ENCODE peak calls at places on chromosomes 1 and 21, in five cellular contexts. One of them, this sample, is unnamed.

GRCh38 chr1:91884459-91885290 is 1.3 kb downstream of the TGFBR3 start:
- DNase-seq in EH: peak; percentile 36
- DNase-seq in astrocyte of the cerebellum: no peak
- DNase-seq in stimulated activated CD4-positive, alpha-beta T cell treated with anti-CD3 and anti-CD28 coated beads, Interleukin-2, amount 100 ng/mL, for 48 hours: peak; percentile 47
- DNase-seq in endothelial cell: peak; percentile 34
- DNase-seq in this sample: no peak

GRCh38 chr21:44758141-44758561 is 43.5 kb downstream of the UBE2G2 start:
- DNase-seq in EH: no peak
- DNase-seq in astrocyte of the cerebellum: no peak
- DNase-seq in stimulated activated CD4-positive, alpha-beta T cell treated with anti-CD3 and anti-CD28 coated beads, Interleukin-2, amount 100 ng/mL, for 48 hours: no peak
- DNase-seq in endothelial cell: no peak
- DNase-seq in this sample: no peak

GRCh38 chr1:105626276-105626987 is 1430.0 kb upstream of the PRMT6 start:
- DNase-seq in EH: no peak
- DNase-seq in astrocyte of the cerebellum: no peak
- DNase-seq in stimulated activated CD4-positive, alpha-beta T cell treated with anti-CD3 and anti-CD28 coated beads, Interleukin-2, amount 100 ng/mL, for 48 hours: no peak
- DNase-seq in endothelial cell: no peak
- DNase-seq in this sample: no peak

GRCh38 chr1:106080608-106081325 is 975.7 kb upstream of the PRMT6 start:
- DNase-seq in EH: no peak
- DNase-seq in astrocyte of the cerebellum: no peak
- DNase-seq in stimulated activated CD4-positive, alpha-beta T cell treated with anti-CD3 and anti-CD28 coated beads, Interleukin-2, amount 100 ng/mL, for 48 hours: no peak
- DNase-seq in endothelial cell: peak; percentile 52
- DNase-seq in this sample: no peak

GRCh38 chr1:167093863-167094516 is at the start of gene STYXL2:
- DNase-seq in EH: no peak
- DNase-seq in astrocyte of the cerebellum: no peak
- DNase-seq in stimulated activated CD4-positive, alpha-beta T cell treated with anti-CD3 and anti-CD28 coated beads, Interleukin-2, amount 100 ng/mL, for 48 hours: no peak
- DNase-seq in endothelial cell: no peak
- DNase-seq in this sample: no peak

GRCh38 chr1:6603424-6603850 is 768 bp upstream of the KLHL21 start:
- DNase-seq in EH: peak; percentile 81
- DNase-seq in astrocyte of the cerebellum: peak; percentile 62
- DNase-seq in stimulated activated CD4-positive, alpha-beta T cell treated with anti-CD3 and anti-CD28 coated beads, Interleukin-2, amount 100 ng/mL, for 48 hours: no peak
- DNase-seq in endothelial cell: peak; percentile 54
- DNase-seq in this sample: peak; percentile 57

GRCh38 chr21:26966360-26966977 is 419 bp downstream of the ADAMTS5 start:
- DNase-seq in EH: peak; percentile 25
- DNase-seq in astrocyte of the cerebellum: no peak
- DNase-seq in stimulated activated CD4-positive, alpha-beta T cell treated with anti-CD3 and anti-CD28 coated beads, Interleukin-2, amount 100 ng/mL, for 48 hours: no peak
- DNase-seq in endothelial cell: no peak
- DNase-seq in this sample: no peak

GRCh38 chr1:179252606-179253005 is 23.1 kb upstream of the ABL2 start:
- DNase-seq in EH: no peak
- DNase-seq in astrocyte of the cerebellum: no peak
- DNase-seq in stimulated activated CD4-positive, alpha-beta T cell treated with anti-CD3 and anti-CD28 coated beads, Interleukin-2, amount 100 ng/mL, for 48 hours: no peak
- DNase-seq in endothelial cell: no peak
- DNase-seq in this sample: no peak

GRCh38 chr1:32181065-32181464 is 1.6 kb downstream of the TXLNA start:
- DNase-seq in EH: no peak
- DNase-seq in astrocyte of the cerebellum: no peak
- DNase-seq in stimulated activated CD4-positive, alpha-beta T cell treated with anti-CD3 and anti-CD28 coated beads, Interleukin-2, amount 100 ng/mL, for 48 hours: no peak
- DNase-seq in endothelial cell: no peak
- DNase-seq in this sample: no peak

GRCh38 chr1:228510101-228510850 is 23.1 kb downstream of the RNF187 start:
- DNase-seq in EH: no peak
- DNase-seq in astrocyte of the cerebellum: no peak
- DNase-seq in stimulated activated CD4-positive, alpha-beta T cell treated with anti-CD3 and anti-CD28 coated beads, Interleukin-2, amount 100 ng/mL, for 48 hours: no peak
- DNase-seq in endothelial cell: no peak
- DNase-seq in this sample: no peak

GRCh38 chr1:12149791-12150175 is 17.0 kb upstream of the TNFRSF1B start:
- DNase-seq in EH: no peak
- DNase-seq in astrocyte of the cerebellum: no peak
- DNase-seq in stimulated activated CD4-positive, alpha-beta T cell treated with anti-CD3 and anti-CD28 coated beads, Interleukin-2, amount 100 ng/mL, for 48 hours: no peak
- DNase-seq in endothelial cell: no peak
- DNase-seq in this sample: no peak

GRCh38 chr1:159509440-159510222 is 26.2 kb downstream of the OR10J5 start:
- DNase-seq in EH: no peak
- DNase-seq in astrocyte of the cerebellum: no peak
- DNase-seq in stimulated activated CD4-positive, alpha-beta T cell treated with anti-CD3 and anti-CD28 coated beads, Interleukin-2, amount 100 ng/mL, for 48 hours: no peak
- DNase-seq in endothelial cell: no peak
- DNase-seq in this sample: no peak

GRCh38 chr1:147600119-147601111 is 59.1 kb downstream of the BCL9 start:
- DNase-seq in EH: peak; percentile 62
- DNase-seq in astrocyte of the cerebellum: no peak
- DNase-seq in stimulated activated CD4-positive, alpha-beta T cell treated with anti-CD3 and anti-CD28 coated beads, Interleukin-2, amount 100 ng/mL, for 48 hours: peak; percentile 13
- DNase-seq in endothelial cell: no peak
- DNase-seq in this sample: no peak

GRCh38 chr21:38959686-38960049 is 153.9 kb downstream of the ETS2 start:
- DNase-seq in EH: peak; percentile 45
- DNase-seq in astrocyte of the cerebellum: no peak
- DNase-seq in stimulated activated CD4-positive, alpha-beta T cell treated with anti-CD3 and anti-CD28 coated beads, Interleukin-2, amount 100 ng/mL, for 48 hours: no peak
- DNase-seq in endothelial cell: no peak
- DNase-seq in this sample: no peak

GRCh38 chr1:31926846-31927660 is 11.1 kb downstream of the PTP4A2 start:
- DNase-seq in EH: no peak
- DNase-seq in astrocyte of the cerebellum: no peak
- DNase-seq in stimulated activated CD4-positive, alpha-beta T cell treated with anti-CD3 and anti-CD28 coated beads, Interleukin-2, amount 100 ng/mL, for 48 hours: no peak
- DNase-seq in endothelial cell: no peak
- DNase-seq in this sample: no peak

GRCh38 chr1:61081637-61082335 is 575 bp upstream of the NFIA start:
- DNase-seq in EH: peak; percentile 32
- DNase-seq in astrocyte of the cerebellum: no peak
- DNase-seq in stimulated activated CD4-positive, alpha-beta T cell treated with anti-CD3 and anti-CD28 coated beads, Interleukin-2, amount 100 ng/mL, for 48 hours: peak; percentile 34
- DNase-seq in endothelial cell: peak; percentile 53
- DNase-seq in this sample: no peak

GRCh38 chr1:19310720-19311502 is 1.0 kb downstream of the AKR7A2 start:
- DNase-seq in EH: no peak
- DNase-seq in astrocyte of the cerebellum: no peak
- DNase-seq in stimulated activated CD4-positive, alpha-beta T cell treated with anti-CD3 and anti-CD28 coated beads, Interleukin-2, amount 100 ng/mL, for 48 hours: no peak
- DNase-seq in endothelial cell: no peak
- DNase-seq in this sample: no peak

GRCh38 chr1:155909894-155910293 is 1.3 kb downstream of the RIT1 start:
- DNase-seq in EH: peak; percentile 81
- DNase-seq in astrocyte of the cerebellum: no peak
- DNase-seq in stimulated activated CD4-positive, alpha-beta T cell treated with anti-CD3 and anti-CD28 coated beads, Interleukin-2, amount 100 ng/mL, for 48 hours: no peak
- DNase-seq in endothelial cell: no peak
- DNase-seq in this sample: no peak

GRCh38 chr1:7518411-7518810 is 252.7 kb upstream of the VAMP3 start:
- DNase-seq in EH: no peak
- DNase-seq in astrocyte of the cerebellum: no peak
- DNase-seq in stimulated activated CD4-positive, alpha-beta T cell treated with anti-CD3 and anti-CD28 coated beads, Interleukin-2, amount 100 ng/mL, for 48 hours: no peak
- DNase-seq in endothelial cell: no peak
- DNase-seq in this sample: no peak

GRCh38 chr1:51234721-51235425 is 1.2 kb upstream of the RNF11 start:
- DNase-seq in EH: peak; percentile 77
- DNase-seq in astrocyte of the cerebellum: no peak
- DNase-seq in stimulated activated CD4-positive, alpha-beta T cell treated with anti-CD3 and anti-CD28 coated beads, Interleukin-2, amount 100 ng/mL, for 48 hours: peak; percentile 40
- DNase-seq in endothelial cell: no peak
- DNase-seq in this sample: no peak

GRCh38 chr21:16588433-16588860 is 858.7 kb downstream of the USP25 start:
- DNase-seq in EH: peak; percentile 68
- DNase-seq in astrocyte of the cerebellum: no peak
- DNase-seq in stimulated activated CD4-positive, alpha-beta T cell treated with anti-CD3 and anti-CD28 coated beads, Interleukin-2, amount 100 ng/mL, for 48 hours: no peak
- DNase-seq in endothelial cell: peak; percentile 46
- DNase-seq in this sample: peak; percentile 39

GRCh38 chr1:6386371-6386949 is 7.1 kb downstream of the ACOT7 start:
- DNase-seq in EH: peak; percentile 51
- DNase-seq in astrocyte of the cerebellum: no peak
- DNase-seq in stimulated activated CD4-positive, alpha-beta T cell treated with anti-CD3 and anti-CD28 coated beads, Interleukin-2, amount 100 ng/mL, for 48 hours: no peak
- DNase-seq in endothelial cell: no peak
- DNase-seq in this sample: no peak

GRCh38 chr1:2865571-2866414 is 64.3 kb upstream of the TTC34 start:
- DNase-seq in EH: no peak
- DNase-seq in astrocyte of the cerebellum: no peak
- DNase-seq in stimulated activated CD4-positive, alpha-beta T cell treated with anti-CD3 and anti-CD28 coated beads, Interleukin-2, amount 100 ng/mL, for 48 hours: no peak
- DNase-seq in endothelial cell: no peak
- DNase-seq in this sample: no peak

GRCh38 chr1:52676249-52676903 is 21.8 kb downstream of the COA7 start:
- DNase-seq in EH: no peak
- DNase-seq in astrocyte of the cerebellum: no peak
- DNase-seq in stimulated activated CD4-positive, alpha-beta T cell treated with anti-CD3 and anti-CD28 coated beads, Interleukin-2, amount 100 ng/mL, for 48 hours: no peak
- DNase-seq in endothelial cell: no peak
- DNase-seq in this sample: no peak

GRCh38 chr1:17531682-17532487 is 7.6 kb upstream of the ARHGEF10L start:
- DNase-seq in EH: peak; percentile 62
- DNase-seq in astrocyte of the cerebellum: no peak
- DNase-seq in stimulated activated CD4-positive, alpha-beta T cell treated with anti-CD3 and anti-CD28 coated beads, Interleukin-2, amount 100 ng/mL, for 48 hours: no peak
- DNase-seq in endothelial cell: no peak
- DNase-seq in this sample: no peak

GRCh38 chr21:45528028-45528705 is 14.1 kb downstream of the SLC19A1 start:
- DNase-seq in EH: no peak
- DNase-seq in astrocyte of the cerebellum: no peak
- DNase-seq in stimulated activated CD4-positive, alpha-beta T cell treated with anti-CD3 and anti-CD28 coated beads, Interleukin-2, amount 100 ng/mL, for 48 hours: no peak
- DNase-seq in endothelial cell: no peak
- DNase-seq in this sample: no peak

GRCh38 chr1:211601982-211602644 is 23.2 kb upstream of the SLC30A1 start:
- DNase-seq in EH: peak; percentile 23
- DNase-seq in astrocyte of the cerebellum: no peak
- DNase-seq in stimulated activated CD4-positive, alpha-beta T cell treated with anti-CD3 and anti-CD28 coated beads, Interleukin-2, amount 100 ng/mL, for 48 hours: no peak
- DNase-seq in endothelial cell: no peak
- DNase-seq in this sample: no peak